ENCODE peak calls at places on chromosome 17, in five cellular contexts. Z is heart left ventricle; L is fibroblast of lung; K is CD4-positive, alpha-beta T cell; H is mammary epithelial cell. Y is an unnamed sample.

GRCh38 chr17:50664788-50665458 is 30.2 kb downstream of the ABCC3 start:
- DNase-seq in Z (no peak), L (no peak), K (no peak), H (no peak), Y (no peak)

GRCh38 chr17:82664701-82665182 is 16.5 kb upstream of the WDR45B start:
- DNase-seq in Z (no peak), L (no peak), K (no peak), H (no peak), Y (peak)

GRCh38 chr17:65572186-65572580 is 10.7 kb upstream of the AXIN2 start:
- DNase-seq in Z (no peak), L (no peak), K (no peak), H (no peak), Y (no peak)

GRCh38 chr17:68343976-68344375 is 52.7 kb downstream of the ARSG start:
- DNase-seq in Z (no peak), L (no peak), K (no peak), H (no peak), Y (no peak)

GRCh38 chr17:19705771-19706770 is 10.3 kb downstream of the SLC47A2 start:
- DNase-seq in Z (no peak), L (no peak), K (no peak), H (no peak), Y (no peak)

GRCh38 chr17:1181769-1182137 is 2.0 kb upstream of the ABR start:
- DNase-seq in Z (no peak), L (peak), K (no peak), H (no peak), Y (no peak)

GRCh38 chr17:66044083-66044482 is 147.8 kb downstream of the CEP112 start:
- DNase-seq in Z (no peak), L (no peak), K (no peak), H (no peak), Y (no peak)

GRCh38 chr17:7475764-7476422 is 3.5 kb downstream of the ZBTB4 start:
- DNase-seq in Z (peak), L (peak), K (no peak), H (no peak), Y (peak)

GRCh38 chr17:7992924-7993323 is 9.5 kb upstream of the GUCY2D start:
- DNase-seq in Z (no peak), L (no peak), K (no peak), H (no peak), Y (no peak)

GRCh38 chr17:21089933-21090888 is 36.6 kb upstream of the DHRS7B start:
- DNase-seq in Z (no peak), L (no peak), K (no peak), H (no peak), Y (no peak)

DNA sequence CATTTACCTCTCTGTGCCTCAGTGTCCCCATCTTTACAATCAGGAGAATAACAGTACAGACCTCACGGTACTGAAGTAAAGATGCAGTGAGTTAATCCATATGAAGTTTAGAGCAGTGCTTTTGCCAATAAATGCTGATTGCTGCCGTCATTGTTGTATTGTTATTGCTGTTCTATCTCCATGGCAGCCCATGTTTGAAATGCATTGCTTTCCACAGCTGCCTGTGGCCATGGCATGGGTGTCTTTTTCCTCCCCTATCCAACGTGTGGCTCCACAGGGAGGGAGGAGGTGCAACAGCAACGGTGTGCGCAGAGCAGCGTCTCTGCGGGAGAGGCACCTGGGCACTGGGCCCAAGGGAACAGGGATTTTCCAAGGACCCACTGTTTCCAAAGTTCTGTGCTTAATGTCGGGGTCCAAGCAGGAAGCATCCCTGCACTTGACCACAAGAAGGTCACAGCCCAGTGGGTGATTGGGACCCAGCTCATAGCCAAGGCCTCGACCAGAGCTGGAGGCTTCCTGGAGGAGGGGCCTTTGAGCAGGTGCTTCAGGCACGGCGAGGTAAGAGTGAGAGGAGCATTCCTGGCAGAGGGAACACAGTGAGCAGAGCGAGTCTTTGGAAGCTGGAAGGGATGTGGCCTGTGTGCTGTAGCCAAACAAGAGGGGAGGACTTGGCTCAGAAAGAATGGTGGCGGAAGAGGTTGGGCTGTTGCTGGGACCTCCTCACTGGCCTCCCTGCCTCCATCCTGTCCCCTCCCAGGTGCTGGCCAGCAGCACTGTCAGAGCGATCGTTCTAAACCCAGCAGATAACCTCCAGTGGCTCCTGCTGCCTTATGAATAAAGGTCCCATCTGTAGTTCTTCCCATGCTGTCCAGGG is 3.9 kb downstream of the RAI1 start:
- DNase-seq in Z (no peak), L (peak), K (no peak), H (peak), Y (no peak)
- H3K27ac ChIP-seq in Z (peak), L (peak), K (no peak), H (peak), Y (no peak)

DNA sequence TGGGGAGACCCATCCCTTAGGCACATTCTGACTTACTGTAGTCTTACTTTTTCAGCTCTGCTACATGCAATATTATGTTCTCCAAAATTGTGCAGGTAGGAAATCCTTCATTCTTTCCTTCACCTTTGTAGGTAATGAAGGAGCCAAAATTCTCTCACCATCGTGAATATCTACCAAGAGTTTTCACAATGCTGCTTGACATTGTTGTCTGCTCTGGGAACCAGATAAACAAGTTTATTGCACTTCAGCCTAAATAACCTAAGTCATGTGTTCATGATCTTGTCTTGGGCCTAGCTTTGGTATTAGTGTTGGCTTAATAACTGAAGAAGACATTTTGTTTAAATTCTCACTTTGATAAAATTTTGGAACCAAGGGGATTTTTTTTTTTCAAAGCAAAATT is 110.8 kb upstream of the ELAC2 start:
- DNase-seq in Z (no peak), L (no peak), K (no peak), H (no peak), Y (no peak)
- H3K27ac ChIP-seq in Z (no peak), L (no peak), K (no peak), H (no peak), Y (no peak)

DNA sequence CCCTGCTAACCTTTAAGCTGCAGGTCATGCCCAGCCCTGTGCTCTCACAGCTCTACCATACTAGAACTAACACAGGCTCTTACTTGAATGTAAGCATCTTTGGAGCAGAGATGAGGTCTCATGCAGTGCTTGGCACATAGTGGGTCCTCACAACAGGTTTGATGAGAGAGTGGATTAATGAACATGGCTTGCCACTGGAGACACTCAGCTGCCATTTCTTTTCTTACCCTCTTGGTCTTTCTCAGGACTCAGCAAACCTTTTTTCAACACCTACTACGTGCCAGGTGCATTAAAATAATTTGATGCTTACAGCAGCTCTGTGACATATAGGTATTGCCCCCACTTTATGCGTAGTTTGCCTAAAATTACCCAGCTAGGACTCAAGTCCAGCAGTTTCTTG is 133.2 kb downstream of the MSI2 start:
- DNase-seq in Z (no peak), L (no peak), K (no peak), H (no peak), Y (no peak)
- H3K27ac ChIP-seq in Z (no peak), L (no peak), K (no peak), H (no peak), Y (no peak)

DNA sequence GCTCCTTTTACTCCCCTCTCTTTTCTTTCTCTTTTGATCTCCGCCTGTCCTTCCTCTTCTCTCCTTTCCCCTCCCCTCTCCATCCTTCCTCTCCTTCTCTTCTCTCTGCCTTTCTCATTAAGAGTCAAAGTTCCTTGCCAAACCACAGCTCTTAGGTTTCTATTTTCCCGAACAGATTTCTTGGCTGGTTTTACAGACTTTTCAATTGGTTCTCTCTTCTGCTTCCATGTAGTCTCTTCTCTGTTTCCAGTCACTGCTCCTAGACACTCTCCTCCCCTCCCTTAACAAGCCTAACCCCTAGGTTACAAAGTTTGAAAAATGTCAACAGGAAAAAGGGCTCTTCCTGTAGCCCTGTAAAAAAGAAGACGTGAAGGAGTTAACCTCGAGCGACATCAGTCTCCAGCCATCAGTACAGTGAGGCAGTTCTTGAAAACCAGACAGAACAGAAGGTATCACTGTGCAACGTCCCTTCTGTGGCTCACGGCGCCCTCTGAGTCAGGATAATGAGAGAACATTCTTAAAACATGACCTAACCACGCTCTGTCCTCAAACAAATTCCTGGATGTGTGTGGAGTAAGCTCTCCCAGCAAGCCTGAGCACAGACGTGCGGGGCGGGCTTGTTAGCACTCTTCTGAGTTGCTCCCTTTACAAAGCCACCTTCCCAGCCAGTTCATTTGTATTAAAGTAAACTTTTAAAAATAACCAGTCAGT is 11.6 kb upstream of the MARCHF10 start:
- DNase-seq in Z (peak), L (peak), K (no peak), H (peak), Y (peak)
- H3K27ac ChIP-seq in Z (peak), L (peak), K (no peak), H (peak), Y (no peak)

GRCh38 chr17:69575346-69575761 is 160.9 kb downstream of the MAP2K6 start:
- DNase-seq in Z (no peak), L (peak), K (no peak), H (no peak), Y (no peak)

GRCh38 chr17:69581061-69581955 is 166.8 kb downstream of the MAP2K6 start:
- DNase-seq in Z (no peak), L (peak), K (no peak), H (no peak), Y (no peak)

GRCh38 chr17:69577098-69577497 is 162.6 kb downstream of the MAP2K6 start:
- DNase-seq in Z (no peak), L (no peak), K (no peak), H (no peak), Y (no peak)

GRCh38 chr17:69579961-69580677 is 165.6 kb downstream of the MAP2K6 start:
- DNase-seq in Z (no peak), L (no peak), K (no peak), H (no peak), Y (no peak)

DNA sequence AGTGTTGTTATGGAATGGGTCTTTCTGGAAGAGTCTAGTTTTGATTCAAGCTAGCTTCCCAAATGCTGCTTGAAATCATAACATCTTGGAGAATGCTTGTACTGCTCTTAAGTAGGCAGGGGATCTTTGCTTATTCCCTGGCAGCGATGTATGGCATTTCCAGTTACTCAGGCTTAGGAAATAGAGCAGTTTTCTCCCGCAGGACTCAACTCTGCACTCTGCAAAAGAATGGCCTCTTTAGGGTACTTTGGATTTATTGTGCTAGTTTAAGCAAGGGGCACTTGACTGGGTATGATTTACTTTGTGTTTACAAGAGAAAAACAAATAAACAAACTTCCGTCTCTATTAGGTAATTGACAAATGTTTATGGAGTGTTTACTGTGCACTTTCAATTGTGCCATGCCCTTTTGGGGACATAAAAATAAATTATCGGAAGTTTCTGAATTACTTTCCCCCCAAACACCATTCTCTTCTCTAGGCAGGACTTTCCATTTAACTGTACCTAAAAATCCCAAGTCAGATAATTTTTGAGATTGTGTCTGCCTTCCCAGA is 164.0 kb downstream of the MAP2K6 start:
- DNase-seq in Z (no peak), L (no peak), K (no peak), H (no peak), Y (no peak)
- H3K27ac ChIP-seq in Z (no peak), L (no peak), K (no peak), H (no peak), Y (no peak)

GRCh38 chr17:12659500-12659899 is 6.2 kb upstream of the MYOCD start:
- DNase-seq in Z (no peak), L (peak), K (no peak), H (no peak), Y (no peak)
- H3K27ac ChIP-seq in Z (no peak), L (no peak), K (no peak), H (no peak), Y (no peak)

GRCh38 chr17:63837480-63837879 is 5.0 kb downstream of the SMARCD2 start:
- DNase-seq in Z (no peak), L (no peak), K (no peak), H (no peak), Y (no peak)
- H3K27ac ChIP-seq in Z (peak), L (no peak), K (peak), H (no peak), Y (peak)

DNA sequence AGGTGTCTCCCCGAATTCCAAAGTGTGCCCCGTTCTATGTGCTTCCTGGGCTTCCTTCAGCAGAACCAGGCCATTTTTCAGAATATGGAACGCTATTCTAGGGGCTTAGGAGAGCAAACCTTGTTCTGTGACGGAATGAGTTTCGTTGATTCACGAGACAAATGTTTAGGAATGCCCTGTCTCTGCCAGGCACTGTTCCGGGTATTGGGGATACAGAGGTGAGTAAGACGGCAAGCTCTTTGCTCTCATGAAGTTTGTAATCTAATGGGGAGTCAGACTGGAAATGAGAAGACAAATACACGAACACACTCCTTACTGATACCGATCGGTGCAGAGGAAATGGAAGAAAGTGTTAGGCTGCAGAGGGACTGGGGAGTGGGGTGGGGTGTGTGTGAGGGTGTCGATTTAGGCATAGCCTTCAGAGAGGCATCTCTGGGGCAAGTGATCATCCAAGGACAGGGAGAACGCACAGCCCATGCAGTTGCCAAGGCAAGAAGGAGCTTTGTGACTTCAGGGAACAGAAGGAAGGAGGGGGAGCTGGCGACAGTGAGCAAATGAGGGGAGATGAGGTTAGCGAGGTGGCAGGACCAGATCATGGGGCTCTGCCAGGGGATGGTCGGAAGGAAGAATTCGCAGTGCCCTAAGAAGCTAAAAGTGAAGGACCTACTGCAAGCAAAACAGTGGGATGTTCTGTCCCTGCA is 189.6 kb downstream of the MSI2 start:
- DNase-seq in Z (no peak), L (no peak), K (no peak), H (no peak), Y (no peak)
- H3K27ac ChIP-seq in Z (no peak), L (no peak), K (no peak), H (no peak), Y (no peak)